ENCODE peak calls at places on chromosomes 16 and 17, in seven cellular contexts. U is tibial nerve, F is GM12892, W is A549, R is GM12878, O is H54, D is lower leg skin. S is an unnamed sample.

GRCh38 chr17:73196500-73196899 is 3.6 kb downstream of the COG1 start:
- DNase-seq in U (no peak), F (no peak), W (peak; percentile 64), R (no peak), O (no peak), D (no peak), S (peak; percentile 35)

GRCh38 chr17:76446449-76447231 is 6.3 kb downstream of the UBE2O start:
- DNase-seq in U (no peak), F (no peak), W (peak; percentile 96), R (no peak), O (peak; percentile 76), D (no peak), S (peak; percentile 76)

GRCh38 chr16:27982184-27982583 is 81.3 kb downstream of the GSG1L start:
- DNase-seq in U (no peak), F (no peak), W (no peak), R (no peak), O (no peak), D (peak; percentile 46), S (no peak)

GRCh38 chr16:10971560-10971961 is 27.2 kb downstream of the CLEC16A start:
- DNase-seq in U (peak; percentile 22), F (no peak), W (peak; percentile 51), R (no peak), O (no peak), D (no peak), S (peak; percentile 52)

GRCh38 chr17:77288115-77288619 is 147.4 kb downstream of the SEC14L1 start:
- DNase-seq in U (no peak), F (no peak), W (no peak), R (no peak), O (no peak), D (no peak), S (peak; percentile 38)

GRCh38 chr17:2111691-2112090 is 56.8 kb downstream of the HIC1 start:
- DNase-seq in U (no peak), F (no peak), W (no peak), R (no peak), O (no peak), D (peak; percentile 50), S (no peak)

GRCh38 chr16:80122155-80122554 is 418.6 kb upstream of the DYNLRB2 start:
- DNase-seq in U (peak; percentile 17), F (no peak), W (no peak), R (no peak), O (no peak), D (peak; percentile 87), S (peak; percentile 46)

GRCh38 chr17:49576121-49576905 is 642 bp downstream of the NXPH3 start:
- DNase-seq in U (no peak), F (no peak), W (no peak), R (no peak), O (peak; percentile 76), D (no peak), S (peak; percentile 27)

GRCh38 chr16:54062361-54063346 is 223.9 kb downstream of the IRX3 start:
- DNase-seq in U (no peak), F (no peak), W (no peak), R (no peak), O (no peak), D (no peak), S (no peak)

GRCh38 chr17:34728771-34729310 is 149.5 kb downstream of the TMEM132E start:
- DNase-seq in U (no peak), F (no peak), W (no peak), R (no peak), O (no peak), D (peak; percentile 63), S (no peak)

GRCh38 chr17:39769974-39770587 is 32.3 kb downstream of the GRB7 start:
- DNase-seq in U (no peak), F (no peak), W (no peak), R (peak; percentile 84), O (no peak), D (no peak), S (no peak)

DNA sequence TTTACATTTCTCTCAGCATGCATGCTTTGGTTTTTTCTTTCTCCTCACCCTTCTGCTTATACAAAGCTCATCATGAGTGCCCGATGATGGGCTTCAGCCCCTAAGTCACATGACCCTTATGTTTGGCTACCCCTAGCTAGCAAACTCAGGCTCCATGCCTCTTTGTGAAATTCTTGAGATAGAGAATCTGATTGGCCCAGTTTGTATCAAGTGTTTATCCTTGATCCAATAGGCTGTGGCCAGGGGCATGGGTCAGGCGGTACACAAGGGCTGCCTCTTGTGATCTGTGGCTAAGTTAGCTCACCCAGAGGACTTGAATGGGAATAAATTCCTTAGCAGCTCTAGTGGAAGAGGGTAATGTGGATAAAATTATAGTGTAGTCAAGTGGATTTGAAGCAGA is 11.5 kb upstream of the TOX3 start:
- DNase-seq in U (no peak), F (no peak), W (no peak), R (no peak), O (no peak), D (no peak), S (no peak)
- TF ChIP-seq POLR2A in U (no peak), F (no peak), W (no peak), R (no peak), O (no peak), D (no peak), S (no peak)

GRCh38 chr16:88723507-88723887 is 17.2 kb downstream of the CTU2 start:
- DNase-seq in U (no peak), F (no peak), W (no peak), R (no peak), O (no peak), D (no peak), S (no peak)
- TF ChIP-seq POLR2A in U (no peak), F (no peak), W (no peak), R (no peak), O (no peak), D (no peak), S (no peak)

GRCh38 chr17:7048968-7049367 is 5.1 kb upstream of the SLC16A11 start:
- DNase-seq in U (no peak), F (no peak), W (no peak), R (no peak), O (no peak), D (no peak), S (no peak)
- TF ChIP-seq POLR2A in U (no peak), F (no peak), W (no peak), R (no peak), O (no peak), D (no peak), S (no peak)

GRCh38 chr16:31032736-31033708 is at the start of gene STX4:
- DNase-seq in U (peak; percentile 96), F (peak; percentile 87), W (peak; percentile 91), R (peak; percentile 97), O (peak; percentile 88), D (peak; percentile 100), S (peak; percentile 98)
- TF ChIP-seq POLR2A in U (peak; percentile 61), F (peak; percentile 53), W (no peak), R (peak; percentile 79), O (peak; percentile 34), D (no peak), S (peak; percentile 53)

GRCh38 chr16:12557808-12558207 is 245.9 kb downstream of the CPPED1 start:
- DNase-seq in U (no peak), F (no peak), W (no peak), R (no peak), O (no peak), D (no peak), S (no peak)

GRCh38 chr16:12565423-12565822 is 238.3 kb downstream of the CPPED1 start:
- DNase-seq in U (no peak), F (no peak), W (no peak), R (no peak), O (no peak), D (no peak), S (no peak)

GRCh38 chr16:12558641-12559040 is 245.0 kb downstream of the CPPED1 start:
- DNase-seq in U (no peak), F (no peak), W (no peak), R (no peak), O (no peak), D (no peak), S (no peak)

GRCh38 chr16:12559714-12560113 is 244.0 kb downstream of the CPPED1 start:
- DNase-seq in U (no peak), F (no peak), W (no peak), R (no peak), O (no peak), D (no peak), S (no peak)
- TF ChIP-seq POLR2A in U (no peak), F (no peak), W (no peak), R (no peak), O (no peak), D (no peak), S (no peak)

DNA sequence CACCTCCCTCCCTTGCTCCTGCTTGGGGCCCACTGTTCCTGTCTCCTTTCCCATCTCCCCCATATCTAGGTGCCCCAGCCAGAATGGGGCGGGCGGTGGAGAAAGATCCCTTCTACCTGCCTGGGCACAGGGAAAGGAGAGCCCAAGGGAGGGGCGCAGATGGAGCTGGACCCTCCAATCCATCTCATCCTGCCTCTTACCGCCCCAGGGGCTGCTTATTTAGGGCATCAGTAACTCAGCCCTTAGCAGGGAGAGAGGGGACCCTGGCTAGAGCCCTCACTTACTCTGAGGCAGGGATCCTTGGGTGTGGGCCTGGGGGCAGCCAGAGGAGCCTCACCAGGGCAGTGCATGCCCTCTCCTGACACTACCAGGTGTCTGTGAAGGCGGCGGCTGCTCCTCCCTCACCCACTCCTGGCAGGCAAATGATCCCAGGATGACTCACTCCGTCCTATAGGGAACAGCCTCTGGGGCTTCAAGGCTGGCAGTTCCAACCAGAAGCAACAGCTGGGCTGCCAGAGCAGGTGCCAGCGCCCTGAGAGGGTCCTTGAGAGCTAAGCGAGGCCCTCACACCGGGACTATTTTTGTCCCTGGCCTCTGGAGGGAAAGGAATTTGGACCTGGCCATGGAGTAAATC is 16.3 kb upstream of the BCAR1 start:
- DNase-seq in U (no peak), F (no peak), W (peak; percentile 96), R (no peak), O (peak; percentile 98), D (peak; percentile 86), S (peak; percentile 94)
- TF ChIP-seq POLR2A in U (no peak), F (no peak), W (no peak), R (no peak), O (no peak), D (no peak), S (no peak)

S was measured in adrenal gland.